ENCODE peak calls at places on chromosomes 5 and 9, in nine cellular contexts. F is mucosa of descending colon, U is fibroblast of villous mesenchyme, E is esophagus muscularis mucosa, H is bronchial epithelial cell, D is ovary, S is lung, R is AG04450, Y is PC-9. Q is an unnamed sample.

GRCh38 chr9:120866651-120867050 is 10.3 kb downstream of the PHF19 start:
- DNase-seq in S (no peak), U (no peak), F (no peak), H (no peak), R (no peak), D (no peak), E (no peak), Y (no peak), Q (no peak)

GRCh38 chr5:125913200-125913599 is 510.0 kb upstream of the GRAMD2B start:
- DNase-seq in S (no peak), U (no peak), R (no peak), H (peak), Y (no peak), D (no peak), E (no peak), F (no peak), Q (no peak)

GRCh38 chr9:21252727-21253547 is 13.1 kb upstream of the IFNA14 start:
- DNase-seq in R (no peak), D (no peak), Y (peak), F (no peak), E (no peak), S (peak), H (peak), U (peak), Q (peak)

GRCh38 chr9:36154213-36154952 is 14.8 kb upstream of the CCIN start:
- DNase-seq in F (no peak), E (no peak), S (peak), D (peak), H (no peak), Y (no peak), U (peak), R (no peak), Q (peak)

GRCh38 chr9:96686638-96687335 is 31.7 kb upstream of the PRXL2C start:
- DNase-seq in F (peak), R (no peak), Y (peak), E (peak), D (peak), H (peak), U (peak), S (peak), Q (peak)

GRCh38 chr5:78879541-78879940 is 105.6 kb downstream of the ARSB start:
- DNase-seq in E (no peak), U (no peak), Y (no peak), F (no peak), H (no peak), S (no peak), D (no peak), R (no peak), Q (no peak)

GRCh38 chr5:124760608-124761390 is 14.4 kb upstream of the ZNF608 start:
- DNase-seq in H (no peak), E (no peak), R (no peak), U (no peak), Y (no peak), F (no peak), S (no peak), D (no peak), Q (no peak)

GRCh38 chr5:136192526-136193395 is at the start of gene SMIM32:
- DNase-seq in Y (no peak), F (peak), H (no peak), R (no peak), E (peak), D (no peak), U (no peak), S (no peak), Q (no peak)

GRCh38 chr5:129852747-129853352 is 51.4 kb upstream of the CHSY3 start:
- DNase-seq in U (peak), R (peak), S (peak), F (peak), E (no peak), D (peak), H (peak), Y (peak), Q (peak)

GRCh38 chr5:134552301-134552700 is 26.8 kb downstream of the JADE2 start:
- DNase-seq in S (peak), R (peak), D (peak), E (no peak), F (no peak), Y (peak), U (peak), H (peak), Q (peak)

GRCh38 chr9:115264333-115264732 is 146.4 kb upstream of the TNC start:
- DNase-seq in H (no peak), S (no peak), E (no peak), F (no peak), R (no peak), D (no peak), U (peak), Y (no peak), Q (peak)

GRCh38 chr9:82367929-82368328 is 379.4 kb downstream of the SPATA31D1 start:
- DNase-seq in E (no peak), Y (no peak), U (no peak), S (no peak), H (no peak), D (no peak), F (no peak), R (no peak), Q (no peak)

GRCh38 chr5:101991486-101991885 is 304.6 kb downstream of the SLCO4C1 start:
- DNase-seq in H (peak), E (no peak), S (no peak), F (no peak), D (no peak), U (no peak), Y (no peak), R (no peak), Q (no peak)

GRCh38 chr9:19161257-19162025 is 34.1 kb upstream of the PLIN2 start:
- DNase-seq in H (peak), Y (peak), S (peak), U (peak), D (no peak), R (peak), E (no peak), F (no peak), Q (peak)

GRCh38 chr5:72390836-72391235 is 70.7 kb downstream of the PTCD2 start:
- DNase-seq in U (no peak), F (no peak), R (no peak), D (no peak), Y (no peak), E (no peak), S (no peak), H (peak), Q (no peak)

GRCh38 chr5:98214240-98215051 is 559.0 kb upstream of the RGMB start:
- DNase-seq in F (no peak), Y (no peak), U (peak), R (no peak), D (no peak), H (peak), E (no peak), S (no peak), Q (no peak)

GRCh38 chr5:159178978-159179377 is 30.4 kb downstream of the RNF145 start:
- DNase-seq in R (peak), U (peak), H (peak), D (no peak), Y (peak), S (no peak), F (no peak), E (no peak), Q (peak)

GRCh38 chr5:9861664-9862256 is 231.6 kb upstream of the TAS2R1 start:
- DNase-seq in R (no peak), E (peak), H (no peak), D (no peak), U (no peak), F (no peak), S (no peak), Y (no peak), Q (peak)

GRCh38 chr5:72206994-72207393 is 99.7 kb downstream of the MAP1B start:
- DNase-seq in Y (no peak), D (no peak), U (no peak), E (no peak), F (no peak), S (no peak), H (no peak), R (no peak), Q (no peak)

GRCh38 chr9:4293293-4293931 is 6.5 kb downstream of the GLIS3 start:
- DNase-seq in U (peak), S (no peak), H (peak), F (no peak), Y (peak), E (peak), R (peak), D (no peak), Q (peak)

GRCh38 chr5:150498971-150499370 is 9.0 kb upstream of the NDST1 start:
- DNase-seq in E (no peak), S (no peak), D (no peak), H (no peak), R (no peak), F (no peak), Y (no peak), U (no peak), Q (no peak)

GRCh38 chr5:100273846-100274580 is 261.2 kb upstream of the FAM174A start:
- DNase-seq in D (no peak), S (no peak), Y (no peak), R (no peak), E (no peak), U (no peak), F (no peak), H (peak), Q (no peak)

GRCh38 chr5:131265318-131265803 is 1.5 kb downstream of the CDC42SE2 start:
- DNase-seq in S (no peak), E (no peak), F (no peak), R (no peak), H (peak), D (no peak), Y (no peak), U (peak), Q (no peak)

GRCh38 chr9:138075961-138076649 is 198.5 kb downstream of the CACNA1B start:
- DNase-seq in F (no peak), U (no peak), Y (no peak), D (no peak), H (no peak), E (peak), S (no peak), R (no peak), Q (no peak)

GRCh38 chr5:17219431-17219830 is 2.0 kb downstream of the BASP1 start:
- DNase-seq in R (no peak), D (no peak), S (no peak), Y (no peak), E (no peak), H (no peak), F (no peak), U (no peak), Q (no peak)

GRCh38 chr9:95096381-95096780 is 221.1 kb downstream of the FANCC start:
- DNase-seq in D (no peak), H (no peak), U (no peak), S (no peak), F (no peak), R (no peak), E (no peak), Y (no peak), Q (no peak)
- TF ChIP-seq CTCF in D (no peak), H (peak), U (no peak), S (no peak), F (no peak), R (no peak), E (no peak), Y (no peak), Q (no peak)

DNA sequence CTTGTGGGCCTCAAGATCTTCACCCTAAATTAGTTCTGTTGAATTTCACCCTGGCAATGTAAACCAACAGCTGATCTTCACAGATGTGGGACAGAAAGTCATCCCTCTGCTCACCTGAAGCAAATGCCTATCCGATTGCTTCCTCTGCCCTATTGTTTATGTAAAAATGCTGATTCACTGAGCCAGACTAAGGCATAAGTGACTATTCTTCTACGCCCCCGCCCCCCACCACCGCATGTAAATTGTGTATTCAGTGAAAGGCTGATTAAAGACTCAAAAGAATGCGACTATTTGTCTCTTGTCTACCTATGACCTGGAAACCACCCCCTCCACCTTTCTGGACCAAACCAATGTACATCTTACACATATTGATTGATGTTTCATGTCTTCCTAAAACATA is 129.6 kb upstream of the BOD1 start:
- DNase-seq in S (no peak), H (peak), F (no peak), U (no peak), D (no peak), Y (peak), R (no peak), E (no peak), Q (no peak)
- H3K4me3 ChIP-seq in S (no peak), H (no peak), F (no peak), U (no peak), D (no peak), Y (peak), R (no peak), E (no peak), Q (no peak)

GRCh38 chr5:35161637-35162248 is 68.5 kb downstream of the PRLR start:
- DNase-seq in U (no peak), S (no peak), F (no peak), H (no peak), R (no peak), E (no peak), D (no peak), Y (no peak), Q (no peak)

GRCh38 chr5:35171108-35171507 is 59.2 kb downstream of the PRLR start:
- DNase-seq in F (no peak), H (no peak), R (no peak), S (no peak), D (no peak), E (no peak), U (peak), Y (no peak), Q (no peak)

GRCh38 chr5:35162848-35163770 is 67.2 kb downstream of the PRLR start:
- DNase-seq in U (no peak), Y (no peak), F (peak), D (no peak), R (no peak), E (no peak), H (no peak), S (no peak), Q (no peak)

GRCh38 chr5:35164860-35165542 is 65.3 kb downstream of the PRLR start:
- DNase-seq in D (no peak), R (no peak), U (no peak), F (no peak), E (no peak), Y (no peak), H (no peak), S (no peak), Q (no peak)

GRCh38 chr5:35166043-35166442 is 64.2 kb downstream of the PRLR start:
- DNase-seq in H (no peak), S (no peak), E (no peak), Y (no peak), R (no peak), U (no peak), D (no peak), F (no peak), Q (no peak)
- TF ChIP-seq CTCF in H (no peak), S (no peak), E (no peak), Y (no peak), R (peak), U (peak), D (no peak), F (no peak), Q (peak)

GRCh38 chr5:77180167-77181081 is 30.1 kb upstream of the PDE8B start:
- DNase-seq in H (no peak), D (no peak), Y (peak), F (peak), S (no peak), U (no peak), E (peak), R (no peak), Q (no peak)

GRCh38 chr5:77176429-77176828 is 34.1 kb upstream of the PDE8B start:
- DNase-seq in H (no peak), Y (no peak), F (no peak), E (no peak), D (no peak), S (no peak), U (no peak), R (no peak), Q (no peak)

GRCh38 chr5:77181596-77182304 is 28.7 kb upstream of the PDE8B start:
- DNase-seq in H (no peak), Y (no peak), D (no peak), R (no peak), U (no peak), E (peak), F (no peak), S (no peak), Q (no peak)

GRCh38 chr5:77177576-77177975 is 32.9 kb upstream of the PDE8B start:
- DNase-seq in D (no peak), U (no peak), Y (peak), S (no peak), H (no peak), F (no peak), E (no peak), R (no peak), Q (no peak)

GRCh38 chr5:77181173-77181572 is 29.3 kb upstream of the PDE8B start:
- DNase-seq in D (no peak), E (peak), S (no peak), U (no peak), H (no peak), F (no peak), Y (no peak), R (no peak), Q (no peak)
- H3K4me3 ChIP-seq in D (peak), E (peak), S (no peak), U (no peak), H (no peak), F (no peak), Y (no peak), R (no peak), Q (no peak)

GRCh38 chr5:140227046-140227445 is 52.1 kb downstream of the CYSTM1 start:
- DNase-seq in Y (no peak), S (no peak), R (no peak), U (no peak), D (no peak), E (no peak), H (no peak), F (no peak), Q (no peak)
- TF ChIP-seq CTCF in Y (no peak), S (no peak), R (no peak), U (no peak), D (no peak), E (no peak), H (no peak), F (no peak), Q (no peak)

GRCh38 chr9:126614088-126614454 is 343 bp downstream of the LMX1B start:
- DNase-seq in E (no peak), S (no peak), R (no peak), D (no peak), H (no peak), U (no peak), Y (no peak), F (no peak), Q (no peak)

GRCh38 chr9:126612329-126612812 is 1.4 kb upstream of the LMX1B start:
- DNase-seq in S (no peak), U (no peak), E (no peak), D (no peak), R (no peak), F (no peak), Y (no peak), H (no peak), Q (no peak)

GRCh38 chr9:126611592-126612328 is 2.0 kb upstream of the LMX1B start:
- DNase-seq in E (no peak), D (peak), S (peak), R (no peak), H (peak), U (peak), F (no peak), Y (peak), Q (peak)

GRCh38 chr9:126613656-126614055 is at the start of gene LMX1B:
- DNase-seq in S (no peak), R (no peak), F (no peak), D (no peak), H (no peak), U (peak), E (no peak), Y (no peak), Q (peak)

GRCh38 chr9:126612813-126613641 is 701 bp upstream of the LMX1B start:
- DNase-seq in D (no peak), S (no peak), H (no peak), U (no peak), E (no peak), R (no peak), F (no peak), Y (no peak), Q (peak)
- H3K4me3 ChIP-seq in D (no peak), S (no peak), H (peak), U (no peak), E (peak), R (no peak), F (no peak), Y (no peak), Q (no peak)

DNA sequence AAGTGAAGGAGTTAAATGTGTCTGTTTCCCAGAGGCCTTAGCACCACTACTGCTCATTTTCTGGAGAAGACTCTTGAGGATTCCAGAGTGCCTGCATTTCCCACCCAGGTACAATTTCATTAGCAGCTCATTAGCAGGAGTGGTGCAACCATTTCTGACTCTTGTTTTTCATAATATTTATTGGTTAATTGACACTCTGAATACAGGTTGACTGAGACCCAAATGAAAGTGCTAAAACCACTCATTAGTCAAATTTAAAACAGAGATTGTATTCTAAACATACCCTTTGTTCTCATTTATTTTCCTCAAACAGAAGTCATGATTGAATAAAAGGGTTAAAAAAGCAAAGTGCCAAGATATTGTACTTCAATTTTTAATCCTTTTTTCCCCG is 134.5 kb downstream of the SIL1 start:
- DNase-seq in D (no peak), E (peak), H (no peak), F (no peak), Y (no peak), U (no peak), S (no peak), R (no peak), Q (no peak)
- TF ChIP-seq CTCF in D (no peak), E (no peak), H (no peak), F (no peak), Y (no peak), U (no peak), S (no peak), R (no peak), Q (no peak)

DNA sequence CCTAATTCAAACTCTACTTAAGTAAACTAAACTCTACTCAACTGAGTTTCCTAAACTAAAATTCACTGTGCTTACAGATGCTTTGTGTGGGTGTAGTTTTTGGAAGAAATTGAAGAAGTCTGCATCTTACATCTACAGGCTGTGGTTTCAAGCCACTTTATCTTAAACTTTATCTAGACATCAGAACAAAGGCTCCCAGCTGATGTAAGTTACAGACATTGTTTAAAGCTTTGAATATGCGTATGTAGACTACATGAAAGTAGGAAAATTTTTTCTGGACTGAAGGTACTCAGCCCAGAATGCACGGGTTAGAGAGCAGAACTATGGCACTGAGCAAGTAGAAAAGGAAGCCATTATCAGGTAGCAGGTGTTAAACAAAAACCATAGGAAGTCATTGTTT is 185.4 kb downstream of the TTC39B start:
- DNase-seq in H (no peak), S (no peak), E (no peak), U (no peak), F (no peak), Y (no peak), D (no peak), R (no peak), Q (no peak)
- H3K4me3 ChIP-seq in H (no peak), S (no peak), E (no peak), U (no peak), F (no peak), Y (no peak), D (no peak), R (no peak), Q (no peak)